ENCODE peak calls at places on chromosomes 13 and 19, in five cellular contexts. Z is AG04450; X is stimulated activated CD8-positive, alpha-beta memory T cell treated with anti-CD3 and anti-CD28 coated beads, Interleukin-7, amount 100 ng/mL, for 1 hour; D is NCI-H774; G is M059J. Y is an unnamed sample.

GRCh38 chr13:66899955-66900354 is 330.2 kb downstream of the PCDH9 start:
- DNase-seq in D (no peak), G (no peak), X (no peak), Z (no peak), Y (no peak)

GRCh38 chr13:104014803-104015645 is 948.8 kb upstream of the SLC10A2 start:
- DNase-seq in G (peak; percentile 83), D (no peak), X (no peak), Z (no peak), Y (no peak)

GRCh38 chr13:114016321-114017027 is 42.6 kb upstream of the C13orf46 start:
- DNase-seq in X (no peak), D (no peak), G (no peak), Z (no peak), Y (no peak)

GRCh38 chr13:47480121-47480520 is 521.0 kb downstream of the SUCLA2 start:
- DNase-seq in X (no peak), G (peak; percentile 85), D (no peak), Z (peak; percentile 82), Y (no peak)

GRCh38 chr19:45451181-45451849 is 16.5 kb upstream of the FOSB start:
- DNase-seq in X (no peak), D (no peak), G (peak; percentile 71), Z (no peak), Y (peak; percentile 38)

GRCh38 chr19:2089001-2089711 is 7.0 kb downstream of the MOB3A start:
- DNase-seq in Z (no peak), X (no peak), D (no peak), G (peak; percentile 59), Y (no peak)

GRCh38 chr19:7575426-7576040 is 20.1 kb upstream of the CAMSAP3 start:
- DNase-seq in D (no peak), Z (no peak), X (no peak), G (peak; percentile 18), Y (no peak)

GRCh38 chr13:111031531-111031961 is 83.6 kb upstream of the ARHGEF7 start:
- DNase-seq in G (peak; percentile 90), Z (no peak), D (peak; percentile 76), X (no peak), Y (no peak)

GRCh38 chr13:29583073-29583785 is 12.3 kb downstream of the SLC7A1 start:
- DNase-seq in G (peak; percentile 94), X (no peak), D (no peak), Z (no peak), Y (no peak)

GRCh38 chr13:75776550-75776949 is 140.4 kb downstream of the LMO7 start:
- DNase-seq in G (no peak), Z (no peak), X (no peak), D (no peak), Y (no peak)

GRCh38 chr13:114124921-114125320 is 7.5 kb downstream of the RASA3 start:
- DNase-seq in Z (peak; percentile 58), D (no peak), G (peak; percentile 78), X (no peak), Y (no peak)

GRCh38 chr13:30371649-30372265 is 50.5 kb upstream of the UBE2L5 start:
- DNase-seq in D (no peak), Z (no peak), X (no peak), G (peak; percentile 71), Y (no peak)

GRCh38 chr19:17755977-17756670 is 4.8 kb downstream of the FCHO1 start:
- DNase-seq in G (peak; percentile 38), X (no peak), Z (no peak), D (no peak), Y (no peak)

GRCh38 chr13:50365300-50365682 is 350.0 kb downstream of the KCNRG start:
- DNase-seq in G (no peak), Z (no peak), D (no peak), X (no peak), Y (no peak)

GRCh38 chr19:44986389-44986788 is 14.9 kb upstream of the RELB start:
- DNase-seq in X (no peak), G (no peak), D (no peak), Z (no peak), Y (no peak)

GRCh38 chr19:17328517-17329060 is 6.1 kb downstream of the ANO8 start:
- DNase-seq in G (no peak), Z (no peak), X (no peak), D (no peak), Y (no peak)

GRCh38 chr13:97629601-97630272 is 195.8 kb downstream of the RAP2A start:
- DNase-seq in D (peak; percentile 55), X (no peak), Z (no peak), G (no peak), Y (no peak)

GRCh38 chr19:54518844-54519243 is 16.2 kb downstream of the LAIR2 start:
- DNase-seq in G (peak; percentile 47), Z (no peak), D (no peak), X (no peak), Y (no peak)

GRCh38 chr19:1400281-1401137 is 833 bp downstream of the GAMT start:
- DNase-seq in D (no peak), X (no peak), Z (no peak), G (no peak), Y (peak; percentile 86)

GRCh38 chr19:58586131-58586765 is 13.1 kb upstream of the MZF1 start:
- DNase-seq in X (no peak), G (no peak), Z (no peak), D (no peak), Y (no peak)

GRCh38 chr19:47752440-47753211 is 7.3 kb downstream of the NOP53 start:
- DNase-seq in D (no peak), G (no peak), Z (no peak), X (no peak), Y (no peak)

GRCh38 chr19:10916602-10917001 is 11.8 kb downstream of the YIPF2 start:
- DNase-seq in D (no peak), Z (no peak), X (no peak), G (no peak), Y (no peak)

GRCh38 chr19:6241680-6242079 is 38.1 kb downstream of the MLLT1 start:
- DNase-seq in D (no peak), G (no peak), X (no peak), Z (no peak), Y (no peak)

GRCh38 chr19:32662186-32662585 is 12.8 kb downstream of the ANKRD27 start:
- DNase-seq in X (no peak), Z (no peak), D (no peak), G (peak; percentile 47), Y (no peak)

GRCh38 chr19:18737337-18737953 is 53.7 kb downstream of the COMP start:
- DNase-seq in G (no peak), X (no peak), Z (no peak), D (no peak), Y (no peak)

GRCh38 chr13:113065406-113066141 is 40.0 kb upstream of the F7 start:
- DNase-seq in D (no peak), X (no peak), G (no peak), Z (no peak), Y (no peak)

GRCh38 chr13:93249259-93249917 is 22.8 kb downstream of the GPC6 start:
- DNase-seq in X (no peak), Z (peak; percentile 69), G (peak; percentile 86), D (no peak), Y (no peak)

GRCh38 chr13:113836917-113837553 is 26.8 kb downstream of the GAS6 start:
- DNase-seq in D (no peak), G (peak; percentile 63), X (no peak), Z (peak; percentile 62), Y (peak; percentile 84)

GRCh38 chr19:10695401-10696398 is 5.5 kb upstream of the QTRT1 start:
- DNase-seq in D (peak; percentile 92), G (peak; percentile 80), X (peak; percentile 70), Z (peak; percentile 85), Y (peak; percentile 92)

GRCh38 chr19:48963371-48964204 is 1.5 kb upstream of the FTL start:
- DNase-seq in G (peak; percentile 64), Z (no peak), X (peak; percentile 18), D (no peak), Y (peak; percentile 86)

GRCh38 chr19:36686365-36687213 is 823 bp upstream of the ZNF567 start:
- DNase-seq in X (no peak), G (no peak), D (no peak), Z (no peak), Y (no peak)

GRCh38 chr19:3670796-3671679 is 29.2 kb downstream of the PIP5K1C start:
- DNase-seq in G (no peak), Z (peak; percentile 13), D (no peak), X (no peak), Y (peak; percentile 90)

GRCh38 chr19:1767464-1767933 is 14.2 kb downstream of the ONECUT3 start:
- DNase-seq in G (no peak), X (peak; percentile 51), D (peak; percentile 5), Z (no peak), Y (no peak)

GRCh38 chr19:47255947-47256687 is at the start of gene CCDC9:
- DNase-seq in G (peak; percentile 94), X (peak; percentile 71), Z (peak; percentile 89), D (peak; percentile 98), Y (peak; percentile 97)

GRCh38 chr19:48969276-48970138 is 4.4 kb downstream of the FTL start:
- DNase-seq in Z (no peak), G (peak; percentile 25), D (no peak), X (no peak), Y (no peak)

GRCh38 chr19:10352764-10353671 is 13.6 kb upstream of the ICAM3 start:
- DNase-seq in G (no peak), Z (no peak), X (no peak), D (no peak), Y (peak; percentile 87)

GRCh38 chr13:25453966-25454365 is 82.2 kb downstream of the ATP8A2 start:
- DNase-seq in D (no peak), G (no peak), X (no peak), Z (no peak), Y (no peak)

GRCh38 chr13:21670006-21670882 is 629 bp upstream of the FGF9 start:
- DNase-seq in X (no peak), Z (no peak), D (no peak), G (peak; percentile 44), Y (peak; percentile 57)